ENCODE peak calls at places on chromosome 17, in four cellular contexts. One of them, this sample, is unnamed. For H3K4me1, the result is how much of the 10 kb centered on the place peaks cover.

GRCh38 chr17:47941998-47942490 is 673 bp downstream of the PNPO start:
- DNase-seq in HCT116: no peak
- DNase-seq in neural progenitor cell: no peak
- DNase-seq in A549: no peak
- DNase-seq in this sample: no peak

GRCh38 chr17:61406871-61407210 is 7.2 kb downstream of the TBX2 start:
- DNase-seq in neural progenitor cell: no peak
- DNase-seq in A549: no peak
- DNase-seq in HCT116: no peak
- DNase-seq in this sample: peak

GRCh38 chr17:48253976-48254375 is 146.4 kb downstream of the SNX11 start:
- DNase-seq in HCT116: no peak
- DNase-seq in A549: no peak
- DNase-seq in neural progenitor cell: no peak
- DNase-seq in this sample: no peak

GRCh38 chr17:67078292-67078691 is 33.9 kb downstream of the CACNG1 start:
- DNase-seq in A549: no peak
- DNase-seq in neural progenitor cell: no peak
- DNase-seq in HCT116: no peak
- DNase-seq in this sample: no peak

GRCh38 chr17:37710344-37710886 is 34.4 kb downstream of the HNF1B start:
- DNase-seq in A549: peak
- DNase-seq in neural progenitor cell: peak
- DNase-seq in HCT116: peak
- DNase-seq in this sample: peak

GRCh38 chr17:68835061-68835460 is 120.1 kb downstream of the ABCA8 start:
- DNase-seq in A549: no peak
- DNase-seq in neural progenitor cell: no peak
- DNase-seq in HCT116: no peak
- DNase-seq in this sample: no peak

GRCh38 chr17:7897773-7898172 is 9.2 kb downstream of the CHD3 start:
- DNase-seq in neural progenitor cell: no peak
- DNase-seq in A549: peak
- DNase-seq in HCT116: no peak
- DNase-seq in this sample: no peak

GRCh38 chr17:17062356-17062755 is 20.1 kb downstream of the MPRIP start:
- DNase-seq in HCT116: no peak
- DNase-seq in neural progenitor cell: no peak
- DNase-seq in A549: no peak
- DNase-seq in this sample: peak

GRCh38 chr17:18905226-18905625 is 46.7 kb upstream of the SLC5A10 start:
- DNase-seq in A549: no peak
- DNase-seq in HCT116: no peak
- DNase-seq in neural progenitor cell: no peak
- DNase-seq in this sample: no peak

GRCh38 chr17:61335845-61336655 is 63.6 kb upstream of the TBX2 start:
- DNase-seq in A549: no peak
- DNase-seq in neural progenitor cell: no peak
- DNase-seq in HCT116: no peak
- DNase-seq in this sample: no peak

GRCh38 chr17:72732893-72733618 is 359.4 kb downstream of the SLC39A11 start:
- DNase-seq in A549: no peak
- DNase-seq in neural progenitor cell: no peak
- DNase-seq in HCT116: no peak
- DNase-seq in this sample: no peak

GRCh38 chr17:37025847-37026533 is 77.2 kb downstream of the AATF start:
- DNase-seq in A549: no peak
- DNase-seq in neural progenitor cell: no peak
- DNase-seq in HCT116: no peak
- DNase-seq in this sample: no peak

GRCh38 chr17:7084058-7084457 is 4.0 kb upstream of the CLEC10A start:
- DNase-seq in A549: no peak
- DNase-seq in HCT116: no peak
- DNase-seq in neural progenitor cell: no peak
- DNase-seq in this sample: no peak

GRCh38 chr17:46771601-46772012 is 46.9 kb downstream of the WNT3 start:
- DNase-seq in A549: no peak
- DNase-seq in neural progenitor cell: no peak
- DNase-seq in HCT116: no peak
- DNase-seq in this sample: no peak

GRCh38 chr17:44235583-44235936 is 16.1 kb upstream of the UBTF start:
- DNase-seq in A549: no peak
- DNase-seq in neural progenitor cell: no peak
- DNase-seq in HCT116: peak
- DNase-seq in this sample: no peak

GRCh38 chr17:15263206-15263579 is 1.9 kb downstream of the PMP22 start:
- DNase-seq in A549: peak
- DNase-seq in neural progenitor cell: peak
- DNase-seq in HCT116: no peak
- DNase-seq in this sample: peak

GRCh38 chr17:13557077-13557476 is 44.7 kb downstream of the HS3ST3A1 start:
- DNase-seq in HCT116: no peak
- DNase-seq in neural progenitor cell: no peak
- DNase-seq in A549: no peak
- DNase-seq in this sample: no peak

GRCh38 chr17:3260600-3260999 is 37.6 kb downstream of the OR3A1 start:
- DNase-seq in HCT116: no peak
- DNase-seq in neural progenitor cell: no peak
- DNase-seq in A549: no peak
- DNase-seq in this sample: no peak

GRCh38 chr17:73224663-73225305 is 31.9 kb downstream of the COG1 start:
- DNase-seq in HCT116: no peak
- DNase-seq in A549: no peak
- DNase-seq in neural progenitor cell: no peak
- DNase-seq in this sample: no peak

GRCh38 chr17:77385750-77386501 is 245.2 kb downstream of the SEC14L1 start:
- DNase-seq in neural progenitor cell: no peak
- DNase-seq in HCT116: no peak
- DNase-seq in A549: no peak
- DNase-seq in this sample: peak

GRCh38 chr17:8075574-8076342 is 11.8 kb downstream of the ALOX12B start:
- DNase-seq in HCT116: no peak
- DNase-seq in neural progenitor cell: no peak
- DNase-seq in A549: no peak
- DNase-seq in this sample: peak

GRCh38 chr17:44736551-44737240 is 22.1 kb upstream of the ADAM11 start:
- DNase-seq in A549: no peak
- DNase-seq in HCT116: no peak
- DNase-seq in neural progenitor cell: no peak
- DNase-seq in this sample: no peak

GRCh38 chr17:249236-249993 is 68.0 kb upstream of the DOC2B start:
- DNase-seq in neural progenitor cell: no peak
- DNase-seq in A549: no peak
- DNase-seq in HCT116: no peak
- DNase-seq in this sample: peak

GRCh38 chr17:66183529-66183928 is 8.4 kb downstream of the CEP112 start:
- DNase-seq in A549: no peak
- DNase-seq in neural progenitor cell: no peak
- DNase-seq in HCT116: no peak
- DNase-seq in this sample: no peak

GRCh38 chr17:78759203-78759968 is 22.7 kb downstream of the CYTH1 start:
- DNase-seq in HCT116: no peak
- DNase-seq in A549: no peak
- DNase-seq in neural progenitor cell: no peak
- DNase-seq in this sample: no peak

GRCh38 chr17:79280822-79281572 is 206.4 kb downstream of the ENGASE start:
- DNase-seq in A549: no peak
- DNase-seq in HCT116: no peak
- DNase-seq in neural progenitor cell: no peak
- DNase-seq in this sample: no peak

DNA sequence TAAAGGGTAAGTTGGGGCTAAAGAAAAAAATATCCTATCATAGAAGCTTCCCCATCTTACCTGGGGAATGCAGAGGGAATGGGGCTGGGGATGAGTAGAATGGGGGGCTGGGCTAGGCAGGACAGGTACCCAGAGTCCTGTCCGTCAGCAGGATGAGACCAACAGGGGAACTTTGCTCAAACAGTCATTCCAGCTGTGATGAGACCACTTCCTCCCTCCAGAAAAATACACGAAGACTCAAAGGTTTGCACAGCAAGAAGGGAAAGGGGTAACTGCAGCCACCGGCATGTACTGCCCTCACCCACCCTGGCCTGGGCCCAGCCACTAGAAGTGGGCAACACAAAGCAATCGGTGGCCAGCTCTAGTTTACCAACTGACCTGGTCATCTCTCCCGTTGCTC is 20.7 kb upstream of the SLC35B1 start:
- DNase-seq in A549: no peak
- DNase-seq in neural progenitor cell: no peak
- DNase-seq in HCT116: no peak
- DNase-seq in this sample: no peak
- H3K4me1 ChIP-seq in A549: under half
- H3K4me1 ChIP-seq in neural progenitor cell: under half
- H3K4me1 ChIP-seq in HCT116: under half
- H3K4me1 ChIP-seq in this sample: under half

GRCh38 chr17:59347975-59348391 is 16.5 kb downstream of the YPEL2 start:
- DNase-seq in A549: no peak
- DNase-seq in HCT116: no peak
- DNase-seq in neural progenitor cell: no peak
- DNase-seq in this sample: no peak
- H3K4me1 ChIP-seq in A549: under half
- H3K4me1 ChIP-seq in HCT116: under half
- H3K4me1 ChIP-seq in neural progenitor cell: under half
- H3K4me1 ChIP-seq in this sample: under half

GRCh38 chr17:1271441-1271840 is 1.2 kb downstream of the BHLHA9 start:
- DNase-seq in HCT116: no peak
- DNase-seq in A549: no peak
- DNase-seq in neural progenitor cell: no peak
- DNase-seq in this sample: no peak
- H3K4me1 ChIP-seq in HCT116: under half
- H3K4me1 ChIP-seq in A549: under half
- H3K4me1 ChIP-seq in neural progenitor cell: under half
- H3K4me1 ChIP-seq in this sample: under half

DNA sequence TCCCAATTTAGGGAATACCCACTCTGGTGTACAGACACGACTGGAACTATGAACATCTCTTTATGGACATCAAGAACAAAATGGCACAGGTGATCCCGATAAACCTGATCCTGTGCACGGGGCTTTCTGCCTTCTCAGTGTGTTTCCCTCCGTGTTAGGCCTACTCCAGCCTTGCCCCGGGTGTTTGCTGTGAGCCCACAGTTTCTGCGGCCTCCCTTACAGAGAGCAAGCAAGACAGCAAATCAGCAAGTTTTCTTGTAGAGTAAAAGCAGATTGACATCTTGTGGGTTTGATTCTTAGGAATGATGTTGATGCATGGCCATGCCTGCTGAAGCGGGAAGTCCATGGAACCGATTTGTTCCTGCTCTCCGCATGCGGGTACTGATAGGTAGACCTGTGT is 26.4 kb upstream of the ENDOV start:
- DNase-seq in neural progenitor cell: no peak
- DNase-seq in HCT116: no peak
- DNase-seq in A549: no peak
- DNase-seq in this sample: no peak
- H3K4me1 ChIP-seq in neural progenitor cell: under half
- H3K4me1 ChIP-seq in HCT116: under half
- H3K4me1 ChIP-seq in A549: under half
- H3K4me1 ChIP-seq in this sample: under half

GRCh38 chr17:1512351-1512750 is 4.1 kb downstream of the INPP5K start:
- DNase-seq in HCT116: no peak
- DNase-seq in A549: no peak
- DNase-seq in neural progenitor cell: no peak
- DNase-seq in this sample: no peak
- H3K4me1 ChIP-seq in HCT116: under half
- H3K4me1 ChIP-seq in A549: under half
- H3K4me1 ChIP-seq in neural progenitor cell: under half
- H3K4me1 ChIP-seq in this sample: under half

GRCh38 chr17:40337351-40337750 is 27.2 kb downstream of the GJD3 start:
- DNase-seq in neural progenitor cell: no peak
- DNase-seq in HCT116: no peak
- DNase-seq in A549: no peak
- DNase-seq in this sample: no peak
- H3K4me1 ChIP-seq in neural progenitor cell: under half
- H3K4me1 ChIP-seq in HCT116: under half
- H3K4me1 ChIP-seq in A549: half or more
- H3K4me1 ChIP-seq in this sample: under half

DNA sequence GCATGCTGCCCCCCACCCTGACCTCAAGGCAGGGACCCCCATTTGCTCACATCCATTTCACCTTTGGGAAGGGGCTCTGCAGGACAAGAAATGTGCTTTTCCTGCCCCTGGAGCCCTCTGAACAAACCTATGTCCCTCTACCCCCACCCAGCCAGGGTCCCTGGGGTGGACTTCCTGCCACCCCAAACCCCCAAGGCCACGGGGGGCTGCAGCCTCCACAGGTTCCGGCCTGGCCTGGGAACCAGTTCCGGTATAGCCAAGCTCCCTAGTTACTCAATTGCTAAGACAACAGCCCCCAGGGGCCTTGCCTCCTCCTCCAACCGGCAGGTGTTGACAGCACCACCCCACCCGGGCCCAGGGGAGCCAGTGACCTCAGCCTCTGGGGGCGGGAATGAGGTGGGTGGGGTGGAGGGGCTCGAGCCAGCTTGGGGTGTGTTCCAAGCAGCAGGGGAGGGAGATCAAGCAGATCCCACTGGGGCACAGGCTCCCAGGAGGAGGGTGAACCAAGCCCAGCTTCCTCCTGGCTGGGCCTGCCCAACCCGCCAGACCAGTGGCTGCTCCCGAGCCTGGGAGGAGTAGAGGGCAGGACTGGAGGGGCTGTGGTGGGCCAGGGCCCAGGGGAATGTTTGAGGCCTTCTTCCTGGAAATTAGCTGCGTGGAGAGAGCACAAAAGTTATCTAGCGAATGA is 6.6 kb downstream of the PNMT start:
- DNase-seq in A549: no peak
- DNase-seq in HCT116: no peak
- DNase-seq in neural progenitor cell: no peak
- DNase-seq in this sample: peak
- H3K4me1 ChIP-seq in A549: under half
- H3K4me1 ChIP-seq in HCT116: under half
- H3K4me1 ChIP-seq in neural progenitor cell: under half
- H3K4me1 ChIP-seq in this sample: half or more

DNA sequence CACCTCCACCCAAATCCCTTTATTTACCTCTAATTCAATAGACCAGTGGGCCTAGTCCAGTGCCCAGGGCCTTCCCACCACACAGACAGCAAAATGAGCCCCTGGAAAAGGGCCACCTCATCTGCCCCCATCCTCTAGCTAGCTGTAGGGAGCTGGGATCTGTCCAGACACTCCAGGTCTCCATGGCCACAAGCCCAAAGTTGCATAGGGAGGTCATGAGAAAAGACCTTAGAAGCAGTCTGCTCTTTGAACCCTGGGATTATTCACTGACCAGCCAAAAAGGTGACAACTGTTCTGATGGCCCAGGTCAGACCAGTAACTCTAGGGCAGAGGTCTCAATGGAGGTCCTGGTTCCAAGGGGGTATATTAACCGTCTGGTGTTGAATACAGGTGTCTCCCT is 2.0 kb downstream of the CUEDC1 start:
- DNase-seq in neural progenitor cell: no peak
- DNase-seq in HCT116: no peak
- DNase-seq in A549: no peak
- DNase-seq in this sample: no peak
- H3K4me1 ChIP-seq in neural progenitor cell: under half
- H3K4me1 ChIP-seq in HCT116: half or more
- H3K4me1 ChIP-seq in A549: half or more
- H3K4me1 ChIP-seq in this sample: under half